ENCODE peak calls at places on chromosome 17, in nine cellular contexts. A, G, Z, M, J, P, K, Q and C are unnamed samples.

GRCh38 chr17:9032151-9032550 is 10.8 kb downstream of the NTN1 start:
- DNase-seq in P (no peak), Z (no peak), M (no peak), Q (no peak), A (no peak), K (no peak), J (no peak), G (no peak), C (no peak)

GRCh38 chr17:5234645-5235576 is at the start of gene SCIMP:
- DNase-seq in M (peak; percentile 82), P (no peak), G (peak; percentile 25), K (no peak), J (no peak), A (no peak), Q (no peak), Z (no peak), C (no peak)

GRCh38 chr17:37373530-37374159 is 2.1 kb upstream of the C17orf78 start:
- DNase-seq in P (peak; percentile 66), Z (peak; percentile 88), M (no peak), A (peak; percentile 78), Q (peak; percentile 55), G (peak; percentile 77), J (peak; percentile 77), K (no peak), C (peak; percentile 29)

GRCh38 chr17:68771867-68772515 is 170.8 kb upstream of the FAM20A start:
- DNase-seq in P (no peak), K (no peak), M (no peak), A (peak; percentile 38), Z (peak; percentile 61), Q (no peak), J (peak; percentile 85), G (peak; percentile 25), C (no peak)

GRCh38 chr17:18961634-18962493 is 9.9 kb downstream of the SLC5A10 start:
- DNase-seq in P (no peak), K (no peak), G (no peak), Z (no peak), J (peak; percentile 18), M (no peak), A (no peak), Q (no peak), C (no peak)

GRCh38 chr17:75622771-75623273 is 10.4 kb upstream of the SMIM5 start:
- DNase-seq in K (no peak), Z (no peak), A (no peak), P (no peak), Q (no peak), J (no peak), M (no peak), G (no peak), C (no peak)

GRCh38 chr17:27551701-27552466 is 79.1 kb upstream of the LGALS9 start:
- DNase-seq in M (no peak), P (no peak), A (peak; percentile 44), Z (no peak), G (peak; percentile 75), K (no peak), J (no peak), Q (no peak), C (no peak)

GRCh38 chr17:17089796-17090641 is 47.8 kb downstream of the MPRIP start:
- DNase-seq in A (no peak), P (no peak), J (no peak), Q (no peak), K (no peak), M (no peak), Z (no peak), G (no peak), C (no peak)

GRCh38 chr17:7959503-7960253 is 27.7 kb downstream of the CNTROB start:
- DNase-seq in P (no peak), G (no peak), Z (no peak), M (no peak), A (no peak), Q (no peak), J (no peak), K (no peak), C (no peak)

GRCh38 chr17:12664252-12664651 is 1.4 kb upstream of the MYOCD start:
- DNase-seq in A (no peak), P (no peak), M (no peak), Q (no peak), G (no peak), J (no peak), Z (no peak), K (no peak), C (no peak)

GRCh38 chr17:43534909-43535308 is 11.2 kb downstream of the ETV4 start:
- DNase-seq in M (no peak), Q (no peak), P (no peak), J (no peak), G (no peak), A (no peak), Z (no peak), K (no peak), C (no peak)

GRCh38 chr17:82104797-82105416 is 6.9 kb upstream of the FASN start:
- DNase-seq in Q (no peak), A (no peak), P (no peak), J (no peak), M (no peak), G (no peak), K (no peak), Z (no peak), C (no peak)

GRCh38 chr17:57906910-57907309 is 48.3 kb downstream of the CUEDC1 start:
- DNase-seq in A (no peak), J (no peak), M (no peak), Q (peak; percentile 57), Z (peak; percentile 81), P (no peak), G (no peak), K (no peak), C (no peak)

GRCh38 chr17:12664894-12665262 is 812 bp upstream of the MYOCD start:
- DNase-seq in G (no peak), Z (peak; percentile 22), Q (no peak), K (no peak), P (no peak), A (no peak), J (no peak), M (no peak), C (no peak)

GRCh38 chr17:30229012-30229411 is 6.5 kb downstream of the SLC6A4 start:
- DNase-seq in Z (no peak), P (no peak), J (peak; percentile 68), K (no peak), M (no peak), G (no peak), Q (no peak), A (no peak), C (no peak)

GRCh38 chr17:71118039-71118438 is 948.7 kb downstream of the KCNJ2 start:
- DNase-seq in Q (no peak), M (no peak), Z (peak; percentile 47), P (no peak), G (no peak), A (peak; percentile 70), K (no peak), J (no peak), C (no peak)

GRCh38 chr17:38326996-38327792 is 16.6 kb downstream of the GPR179 start:
- DNase-seq in J (no peak), K (no peak), Z (no peak), M (no peak), G (no peak), Q (no peak), P (no peak), A (no peak), C (no peak)

GRCh38 chr17:63704836-63705235 is 4.9 kb upstream of the LIMD2 start:
- DNase-seq in Q (no peak), P (no peak), M (no peak), K (no peak), A (no peak), Z (no peak), J (no peak), G (no peak), C (no peak)

GRCh38 chr17:63705657-63706056 is 5.7 kb upstream of the LIMD2 start:
- DNase-seq in J (no peak), G (no peak), M (no peak), Z (no peak), K (no peak), Q (no peak), P (no peak), A (no peak), C (no peak)

GRCh38 chr17:63707151-63707550 is 7.2 kb upstream of the LIMD2 start:
- DNase-seq in G (no peak), K (no peak), Z (no peak), J (no peak), P (no peak), Q (no peak), M (no peak), A (no peak), C (no peak)

GRCh38 chr17:63706346-63707102 is 6.6 kb upstream of the LIMD2 start:
- DNase-seq in J (no peak), Q (no peak), G (no peak), P (no peak), M (no peak), A (no peak), K (no peak), Z (no peak), C (no peak)

GRCh38 chr17:63709110-63709509 is 9.2 kb upstream of the LIMD2 start:
- DNase-seq in A (no peak), Q (no peak), Z (no peak), M (no peak), P (no peak), J (no peak), G (no peak), K (no peak), C (no peak)
- TF ChIP-seq CTCF in A (no peak), Q (no peak), Z (no peak), M (no peak), P (no peak), J (no peak), G (no peak), K (no peak), C (no peak)

DNA sequence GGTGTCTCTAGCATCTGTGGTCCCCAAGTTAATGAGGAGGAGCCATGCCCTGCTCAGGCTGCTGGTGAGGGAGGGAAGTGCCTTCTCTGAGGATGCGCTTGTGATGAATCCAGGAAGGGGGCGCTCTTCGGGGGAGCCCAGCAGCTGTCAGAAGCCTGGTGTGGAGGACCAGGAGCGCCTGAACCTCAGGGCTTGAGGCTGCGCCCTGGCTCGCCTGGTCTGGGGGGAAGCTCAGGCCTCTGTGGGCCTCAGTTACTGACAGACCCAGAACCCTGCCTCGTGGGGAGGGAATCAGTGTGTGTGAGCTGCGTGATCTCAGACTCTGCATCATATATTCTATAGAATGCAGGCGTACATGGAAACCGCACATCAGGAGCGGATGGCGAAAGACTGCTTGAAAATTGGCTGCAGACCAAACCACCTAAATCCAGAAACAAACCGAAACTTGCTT is 126.1 kb downstream of the SEC14L1 start:
- DNase-seq in Z (peak; percentile 58), A (no peak), K (no peak), M (no peak), Q (no peak), P (no peak), J (no peak), G (no peak), C (no peak)
- TF ChIP-seq CTCF in Z (peak; percentile 57), A (no peak), K (no peak), M (peak; percentile 56), Q (peak; percentile 20), P (no peak), J (no peak), G (no peak), C (no peak)

GRCh38 chr17:6413073-6413472 is 21.8 kb downstream of the AIPL1 start:
- DNase-seq in A (peak; percentile 73), Q (no peak), Z (peak; percentile 66), M (no peak), J (peak; percentile 43), K (no peak), P (peak; percentile 58), G (no peak), C (no peak)
- TF ChIP-seq CTCF in A (peak; percentile 53), Q (peak; percentile 71), Z (peak; percentile 60), M (peak; percentile 57), J (peak; percentile 60), K (no peak), P (peak; percentile 36), G (no peak), C (no peak)

GRCh38 chr17:33124871-33125551 is 133.4 kb downstream of the SPACA3 start:
- DNase-seq in K (no peak), A (no peak), G (no peak), M (no peak), Z (no peak), Q (no peak), P (no peak), J (no peak), C (no peak)
- TF ChIP-seq CTCF in K (no peak), A (no peak), G (no peak), M (no peak), Z (no peak), Q (no peak), P (no peak), J (no peak), C (no peak)